ENCODE peak calls at places on chromosomes 13 and 19, in five cellular contexts. Q, B, H, G and F are unnamed samples.
A peak's percentile ranks its signal among the peaks of the same experiment; 100 is the strongest.

GRCh38 chr19:41530761-41531301 is 45.1 kb upstream of the CEACAM21 start:
- DNase-seq in Q (no peak), B (no peak), H (peak; percentile 65), G (no peak), F (no peak)

GRCh38 chr13:40974460-40975407 is 44.4 kb downstream of the ELF1 start:
- DNase-seq in Q (peak; percentile 66), B (peak; percentile 36), H (no peak), G (peak; percentile 43), F (no peak)

GRCh38 chr13:95553614-95554385 is 1.3 kb downstream of the CLDN10 start:
- DNase-seq in Q (no peak), B (no peak), H (no peak), G (peak; percentile 52), F (no peak)

GRCh38 chr13:75333103-75333502 is 148.9 kb downstream of the TBC1D4 start:
- DNase-seq in Q (no peak), B (no peak), H (no peak), G (no peak), F (no peak)

GRCh38 chr13:25372275-25373081 is 704 bp downstream of the ATP8A2 start:
- DNase-seq in Q (no peak), B (no peak), H (no peak), G (peak; percentile 43), F (no peak)

GRCh38 chr19:43532571-43532961 is 422 bp upstream of the ZNF575 start:
- DNase-seq in Q (no peak), B (no peak), H (no peak), G (no peak), F (peak; percentile 58)

GRCh38 chr13:43786766-43787517 is at the start of gene ENOX1:
- DNase-seq in Q (peak; percentile 74), B (no peak), H (peak; percentile 73), G (peak; percentile 77), F (peak; percentile 79)

GRCh38 chr13:30569901-30570576 is 47.7 kb upstream of the USPL1 start:
- DNase-seq in Q (peak; percentile 99), B (no peak), H (peak; percentile 78), G (peak; percentile 72), F (peak; percentile 23)

GRCh38 chr19:48752511-48753365 is at the start of gene FUT1:
- DNase-seq in Q (no peak), B (peak; percentile 14), H (no peak), G (peak; percentile 91), F (peak; percentile 84)

GRCh38 chr13:31827707-31828106 is 88.4 kb downstream of the RXFP2 start:
- DNase-seq in Q (no peak), B (no peak), H (no peak), G (no peak), F (no peak)

GRCh38 chr19:50553134-50553703 is 15.0 kb downstream of the LRRC4B start:
- DNase-seq in Q (no peak), B (no peak), H (no peak), G (no peak), F (no peak)

GRCh38 chr13:104181526-104182231 is 1115.5 kb upstream of the SLC10A2 start:
- DNase-seq in Q (no peak), B (no peak), H (no peak), G (peak; percentile 23), F (no peak)

GRCh38 chr13:87459419-87459818 is 211.8 kb upstream of the SLITRK5 start:
- DNase-seq in Q (no peak), B (no peak), H (no peak), G (no peak), F (no peak)

GRCh38 chr13:113917096-113917495 is 53.2 kb upstream of the GAS6 start:
- DNase-seq in Q (no peak), B (no peak), H (no peak), G (no peak), F (no peak)

GRCh38 chr13:67299731-67300130 is 69.6 kb upstream of the PCDH9 start:
- DNase-seq in Q (peak; percentile 38), B (no peak), H (no peak), G (no peak), F (no peak)

GRCh38 chr19:5826531-5827341 is 12.8 kb downstream of the FUT6 start:
- DNase-seq in Q (no peak), B (no peak), H (peak; percentile 93), G (peak; percentile 86), F (peak; percentile 78)

GRCh38 chr13:44397766-44398223 is 24.2 kb downstream of the SERP2 start:
- DNase-seq in Q (peak; percentile 20), B (no peak), H (no peak), G (peak; percentile 25), F (no peak)

GRCh38 chr19:35718345-35719041 is 690 bp downstream of the KMT2B start:
- DNase-seq in Q (no peak), B (peak; percentile 44), H (peak; percentile 66), G (peak; percentile 19), F (peak; percentile 82)

GRCh38 chr13:97317933-97318332 is 95.8 kb downstream of the MBNL2 start:
- DNase-seq in Q (no peak), B (no peak), H (no peak), G (no peak), F (no peak)

GRCh38 chr13:79528759-79529191 is 47.8 kb downstream of the NDFIP2 start:
- DNase-seq in Q (peak; percentile 48), B (no peak), H (no peak), G (no peak), F (no peak)